ENCODE peak calls at places on chromosomes 1 and 21, in six cellular contexts. One of them, this sample, is unnamed.

GRCh38 chr1:170805957-170806662 is 129.2 kb upstream of the MROH9 start:
- DNase-seq in cardiac muscle cell: peak
- DNase-seq in stimulated activated CD4-positive, alpha-beta T cell treated with anti-CD3 and anti-CD28 coated beads, Interleukin-4, amount 100 ng/mL, for 48 hours: no peak
- DNase-seq in esophagus squamous epithelium: no peak
- DNase-seq in fibroblast of lung: peak
- DNase-seq in stimulated activated CD8-positive, alpha-beta memory T cell treated with anti-CD3 and anti-CD28 coated beads, Interleukin-7, amount 100 ng/mL, for 48 hours: no peak
- DNase-seq in this sample: no peak

GRCh38 chr1:226877669-226878068 is 7.3 kb downstream of the PSEN2 start:
- DNase-seq in fibroblast of lung: no peak
- DNase-seq in cardiac muscle cell: no peak
- DNase-seq in esophagus squamous epithelium: no peak
- DNase-seq in stimulated activated CD4-positive, alpha-beta T cell treated with anti-CD3 and anti-CD28 coated beads, Interleukin-4, amount 100 ng/mL, for 48 hours: no peak
- DNase-seq in stimulated activated CD8-positive, alpha-beta memory T cell treated with anti-CD3 and anti-CD28 coated beads, Interleukin-7, amount 100 ng/mL, for 48 hours: no peak
- DNase-seq in this sample: no peak

GRCh38 chr1:17212487-17213121 is 7.7 kb downstream of the PADI1 start:
- DNase-seq in stimulated activated CD8-positive, alpha-beta memory T cell treated with anti-CD3 and anti-CD28 coated beads, Interleukin-7, amount 100 ng/mL, for 48 hours: peak
- DNase-seq in cardiac muscle cell: peak
- DNase-seq in esophagus squamous epithelium: no peak
- DNase-seq in stimulated activated CD4-positive, alpha-beta T cell treated with anti-CD3 and anti-CD28 coated beads, Interleukin-4, amount 100 ng/mL, for 48 hours: peak
- DNase-seq in fibroblast of lung: peak
- DNase-seq in this sample: no peak

GRCh38 chr1:116256875-116257823 is 115.9 kb upstream of the ATP1A1 start:
- DNase-seq in stimulated activated CD8-positive, alpha-beta memory T cell treated with anti-CD3 and anti-CD28 coated beads, Interleukin-7, amount 100 ng/mL, for 48 hours: no peak
- DNase-seq in esophagus squamous epithelium: no peak
- DNase-seq in stimulated activated CD4-positive, alpha-beta T cell treated with anti-CD3 and anti-CD28 coated beads, Interleukin-4, amount 100 ng/mL, for 48 hours: no peak
- DNase-seq in fibroblast of lung: no peak
- DNase-seq in cardiac muscle cell: no peak
- DNase-seq in this sample: no peak

GRCh38 chr1:236041899-236042618 is 22.8 kb downstream of the NID1 start:
- DNase-seq in esophagus squamous epithelium: no peak
- DNase-seq in fibroblast of lung: no peak
- DNase-seq in stimulated activated CD8-positive, alpha-beta memory T cell treated with anti-CD3 and anti-CD28 coated beads, Interleukin-7, amount 100 ng/mL, for 48 hours: no peak
- DNase-seq in stimulated activated CD4-positive, alpha-beta T cell treated with anti-CD3 and anti-CD28 coated beads, Interleukin-4, amount 100 ng/mL, for 48 hours: no peak
- DNase-seq in cardiac muscle cell: no peak
- DNase-seq in this sample: no peak

GRCh38 chr21:17436626-17437111 is 76.2 kb upstream of the CXADR start:
- DNase-seq in fibroblast of lung: no peak
- DNase-seq in cardiac muscle cell: peak
- DNase-seq in esophagus squamous epithelium: no peak
- DNase-seq in stimulated activated CD8-positive, alpha-beta memory T cell treated with anti-CD3 and anti-CD28 coated beads, Interleukin-7, amount 100 ng/mL, for 48 hours: no peak
- DNase-seq in stimulated activated CD4-positive, alpha-beta T cell treated with anti-CD3 and anti-CD28 coated beads, Interleukin-4, amount 100 ng/mL, for 48 hours: no peak
- DNase-seq in this sample: no peak

GRCh38 chr21:33362044-33362555 is 37.3 kb downstream of the IFNAR1 start:
- DNase-seq in cardiac muscle cell: no peak
- DNase-seq in fibroblast of lung: no peak
- DNase-seq in stimulated activated CD4-positive, alpha-beta T cell treated with anti-CD3 and anti-CD28 coated beads, Interleukin-4, amount 100 ng/mL, for 48 hours: no peak
- DNase-seq in esophagus squamous epithelium: peak
- DNase-seq in stimulated activated CD8-positive, alpha-beta memory T cell treated with anti-CD3 and anti-CD28 coated beads, Interleukin-7, amount 100 ng/mL, for 48 hours: no peak
- DNase-seq in this sample: no peak

GRCh38 chr1:54476231-54477109 is 70.3 kb upstream of the SSBP3 start:
- DNase-seq in esophagus squamous epithelium: no peak
- DNase-seq in stimulated activated CD8-positive, alpha-beta memory T cell treated with anti-CD3 and anti-CD28 coated beads, Interleukin-7, amount 100 ng/mL, for 48 hours: no peak
- DNase-seq in cardiac muscle cell: peak
- DNase-seq in fibroblast of lung: peak
- DNase-seq in stimulated activated CD4-positive, alpha-beta T cell treated with anti-CD3 and anti-CD28 coated beads, Interleukin-4, amount 100 ng/mL, for 48 hours: no peak
- DNase-seq in this sample: no peak

GRCh38 chr1:171251741-171252300 is 3.5 kb downstream of the FMO1 start:
- DNase-seq in stimulated activated CD4-positive, alpha-beta T cell treated with anti-CD3 and anti-CD28 coated beads, Interleukin-4, amount 100 ng/mL, for 48 hours: no peak
- DNase-seq in cardiac muscle cell: peak
- DNase-seq in fibroblast of lung: peak
- DNase-seq in stimulated activated CD8-positive, alpha-beta memory T cell treated with anti-CD3 and anti-CD28 coated beads, Interleukin-7, amount 100 ng/mL, for 48 hours: no peak
- DNase-seq in esophagus squamous epithelium: no peak
- DNase-seq in this sample: no peak

GRCh38 chr21:45834026-45834715 is 147.4 kb upstream of the COL6A1 start:
- DNase-seq in fibroblast of lung: no peak
- DNase-seq in esophagus squamous epithelium: no peak
- DNase-seq in cardiac muscle cell: no peak
- DNase-seq in stimulated activated CD4-positive, alpha-beta T cell treated with anti-CD3 and anti-CD28 coated beads, Interleukin-4, amount 100 ng/mL, for 48 hours: no peak
- DNase-seq in stimulated activated CD8-positive, alpha-beta memory T cell treated with anti-CD3 and anti-CD28 coated beads, Interleukin-7, amount 100 ng/mL, for 48 hours: no peak
- DNase-seq in this sample: no peak

GRCh38 chr1:6580588-6581270 is 935 bp downstream of the ZBTB48 start:
- DNase-seq in stimulated activated CD8-positive, alpha-beta memory T cell treated with anti-CD3 and anti-CD28 coated beads, Interleukin-7, amount 100 ng/mL, for 48 hours: no peak
- DNase-seq in fibroblast of lung: no peak
- DNase-seq in cardiac muscle cell: no peak
- DNase-seq in stimulated activated CD4-positive, alpha-beta T cell treated with anti-CD3 and anti-CD28 coated beads, Interleukin-4, amount 100 ng/mL, for 48 hours: no peak
- DNase-seq in esophagus squamous epithelium: no peak
- DNase-seq in this sample: peak

GRCh38 chr21:14403681-14404318 is 20.9 kb upstream of the HSPA13 start:
- DNase-seq in stimulated activated CD4-positive, alpha-beta T cell treated with anti-CD3 and anti-CD28 coated beads, Interleukin-4, amount 100 ng/mL, for 48 hours: no peak
- DNase-seq in cardiac muscle cell: peak
- DNase-seq in esophagus squamous epithelium: no peak
- DNase-seq in fibroblast of lung: peak
- DNase-seq in stimulated activated CD8-positive, alpha-beta memory T cell treated with anti-CD3 and anti-CD28 coated beads, Interleukin-7, amount 100 ng/mL, for 48 hours: no peak
- DNase-seq in this sample: no peak

GRCh38 chr1:62241357-62242131 is 46.9 kb downstream of the L1TD1 start:
- DNase-seq in stimulated activated CD8-positive, alpha-beta memory T cell treated with anti-CD3 and anti-CD28 coated beads, Interleukin-7, amount 100 ng/mL, for 48 hours: no peak
- DNase-seq in cardiac muscle cell: no peak
- DNase-seq in fibroblast of lung: no peak
- DNase-seq in stimulated activated CD4-positive, alpha-beta T cell treated with anti-CD3 and anti-CD28 coated beads, Interleukin-4, amount 100 ng/mL, for 48 hours: no peak
- DNase-seq in esophagus squamous epithelium: no peak
- DNase-seq in this sample: no peak

GRCh38 chr1:960371-961131 is at the start of gene KLHL17:
- DNase-seq in esophagus squamous epithelium: no peak
- DNase-seq in stimulated activated CD8-positive, alpha-beta memory T cell treated with anti-CD3 and anti-CD28 coated beads, Interleukin-7, amount 100 ng/mL, for 48 hours: peak
- DNase-seq in cardiac muscle cell: peak
- DNase-seq in fibroblast of lung: peak
- DNase-seq in stimulated activated CD4-positive, alpha-beta T cell treated with anti-CD3 and anti-CD28 coated beads, Interleukin-4, amount 100 ng/mL, for 48 hours: peak
- DNase-seq in this sample: peak

This sample was measured in 8988T.